ENCODE peak calls at places on chromosomes 7 and 10, in six cellular contexts. One of them, this sample, is unnamed.

GRCh38 chr7:92244803-92245486 is 769 bp downstream of the KRIT1 start:
- DNase-seq in activated gamma-delta T cell treated with anti-CD3 and anti-CD28 coated beads, Interleukin-2, amount 50 U/mL, for 16 hours: no peak
- DNase-seq in cerebellar cortex: no peak
- DNase-seq in activated CD4-positive, alpha-beta T cell treated with anti-CD3 and anti-CD28 coated beads, Interleukin-2, amount 50 U/mL, for 1 hour: no peak
- DNase-seq in stimulated activated CD4-positive, alpha-beta T cell treated with anti-CD3 and anti-CD28 coated beads, Interleukin-15, amount 100 ng/mL, for 1 hour: no peak
- DNase-seq in AG04450: no peak
- DNase-seq in this sample: no peak

GRCh38 chr7:104643587-104644217 is 315.3 kb downstream of the LHFPL3 start:
- DNase-seq in activated gamma-delta T cell treated with anti-CD3 and anti-CD28 coated beads, Interleukin-2, amount 50 U/mL, for 16 hours: no peak
- DNase-seq in cerebellar cortex: peak
- DNase-seq in activated CD4-positive, alpha-beta T cell treated with anti-CD3 and anti-CD28 coated beads, Interleukin-2, amount 50 U/mL, for 1 hour: no peak
- DNase-seq in stimulated activated CD4-positive, alpha-beta T cell treated with anti-CD3 and anti-CD28 coated beads, Interleukin-15, amount 100 ng/mL, for 1 hour: no peak
- DNase-seq in AG04450: no peak
- DNase-seq in this sample: no peak

GRCh38 chr7:151448261-151449252 is 8.6 kb upstream of the CRYGN start:
- DNase-seq in activated gamma-delta T cell treated with anti-CD3 and anti-CD28 coated beads, Interleukin-2, amount 50 U/mL, for 16 hours: peak
- DNase-seq in cerebellar cortex: peak
- DNase-seq in activated CD4-positive, alpha-beta T cell treated with anti-CD3 and anti-CD28 coated beads, Interleukin-2, amount 50 U/mL, for 1 hour: peak
- DNase-seq in stimulated activated CD4-positive, alpha-beta T cell treated with anti-CD3 and anti-CD28 coated beads, Interleukin-15, amount 100 ng/mL, for 1 hour: peak
- DNase-seq in AG04450: no peak
- DNase-seq in this sample: peak

GRCh38 chr10:4059471-4060138 is 274.6 kb upstream of the KLF6 start:
- DNase-seq in activated gamma-delta T cell treated with anti-CD3 and anti-CD28 coated beads, Interleukin-2, amount 50 U/mL, for 16 hours: no peak
- DNase-seq in cerebellar cortex: no peak
- DNase-seq in activated CD4-positive, alpha-beta T cell treated with anti-CD3 and anti-CD28 coated beads, Interleukin-2, amount 50 U/mL, for 1 hour: no peak
- DNase-seq in stimulated activated CD4-positive, alpha-beta T cell treated with anti-CD3 and anti-CD28 coated beads, Interleukin-15, amount 100 ng/mL, for 1 hour: peak
- DNase-seq in AG04450: no peak
- DNase-seq in this sample: peak

GRCh38 chr7:12458520-12459131 is 55.0 kb upstream of the VWDE start:
- DNase-seq in activated gamma-delta T cell treated with anti-CD3 and anti-CD28 coated beads, Interleukin-2, amount 50 U/mL, for 16 hours: no peak
- DNase-seq in cerebellar cortex: peak
- DNase-seq in activated CD4-positive, alpha-beta T cell treated with anti-CD3 and anti-CD28 coated beads, Interleukin-2, amount 50 U/mL, for 1 hour: no peak
- DNase-seq in stimulated activated CD4-positive, alpha-beta T cell treated with anti-CD3 and anti-CD28 coated beads, Interleukin-15, amount 100 ng/mL, for 1 hour: no peak
- DNase-seq in AG04450: no peak
- DNase-seq in this sample: no peak

GRCh38 chr10:129863231-129863663 is 100.8 kb downstream of the EBF3 start:
- DNase-seq in activated gamma-delta T cell treated with anti-CD3 and anti-CD28 coated beads, Interleukin-2, amount 50 U/mL, for 16 hours: no peak
- DNase-seq in cerebellar cortex: no peak
- DNase-seq in activated CD4-positive, alpha-beta T cell treated with anti-CD3 and anti-CD28 coated beads, Interleukin-2, amount 50 U/mL, for 1 hour: no peak
- DNase-seq in stimulated activated CD4-positive, alpha-beta T cell treated with anti-CD3 and anti-CD28 coated beads, Interleukin-15, amount 100 ng/mL, for 1 hour: no peak
- DNase-seq in AG04450: no peak
- DNase-seq in this sample: no peak

GRCh38 chr10:113027230-113027573 is 77.2 kb downstream of the TCF7L2 start:
- DNase-seq in activated gamma-delta T cell treated with anti-CD3 and anti-CD28 coated beads, Interleukin-2, amount 50 U/mL, for 16 hours: no peak
- DNase-seq in cerebellar cortex: no peak
- DNase-seq in activated CD4-positive, alpha-beta T cell treated with anti-CD3 and anti-CD28 coated beads, Interleukin-2, amount 50 U/mL, for 1 hour: no peak
- DNase-seq in stimulated activated CD4-positive, alpha-beta T cell treated with anti-CD3 and anti-CD28 coated beads, Interleukin-15, amount 100 ng/mL, for 1 hour: no peak
- DNase-seq in AG04450: no peak
- DNase-seq in this sample: no peak

GRCh38 chr10:57988964-57989363 is 278.7 kb downstream of the IPMK start:
- DNase-seq in activated gamma-delta T cell treated with anti-CD3 and anti-CD28 coated beads, Interleukin-2, amount 50 U/mL, for 16 hours: no peak
- DNase-seq in cerebellar cortex: no peak
- DNase-seq in activated CD4-positive, alpha-beta T cell treated with anti-CD3 and anti-CD28 coated beads, Interleukin-2, amount 50 U/mL, for 1 hour: no peak
- DNase-seq in stimulated activated CD4-positive, alpha-beta T cell treated with anti-CD3 and anti-CD28 coated beads, Interleukin-15, amount 100 ng/mL, for 1 hour: no peak
- DNase-seq in AG04450: no peak
- DNase-seq in this sample: no peak

GRCh38 chr7:141393056-141393455 is 158.2 kb upstream of the AGK start:
- DNase-seq in activated gamma-delta T cell treated with anti-CD3 and anti-CD28 coated beads, Interleukin-2, amount 50 U/mL, for 16 hours: no peak
- DNase-seq in cerebellar cortex: no peak
- DNase-seq in activated CD4-positive, alpha-beta T cell treated with anti-CD3 and anti-CD28 coated beads, Interleukin-2, amount 50 U/mL, for 1 hour: no peak
- DNase-seq in stimulated activated CD4-positive, alpha-beta T cell treated with anti-CD3 and anti-CD28 coated beads, Interleukin-15, amount 100 ng/mL, for 1 hour: no peak
- DNase-seq in AG04450: no peak
- DNase-seq in this sample: no peak

GRCh38 chr10:93028881-93029280 is 31.7 kb upstream of the CYP26C1 start:
- DNase-seq in activated gamma-delta T cell treated with anti-CD3 and anti-CD28 coated beads, Interleukin-2, amount 50 U/mL, for 16 hours: no peak
- DNase-seq in cerebellar cortex: no peak
- DNase-seq in activated CD4-positive, alpha-beta T cell treated with anti-CD3 and anti-CD28 coated beads, Interleukin-2, amount 50 U/mL, for 1 hour: no peak
- DNase-seq in stimulated activated CD4-positive, alpha-beta T cell treated with anti-CD3 and anti-CD28 coated beads, Interleukin-15, amount 100 ng/mL, for 1 hour: no peak
- DNase-seq in AG04450: no peak
- DNase-seq in this sample: no peak

GRCh38 chr10:104337985-104338735 is at the start of gene ITPRIP:
- DNase-seq in activated gamma-delta T cell treated with anti-CD3 and anti-CD28 coated beads, Interleukin-2, amount 50 U/mL, for 16 hours: peak
- DNase-seq in cerebellar cortex: peak
- DNase-seq in activated CD4-positive, alpha-beta T cell treated with anti-CD3 and anti-CD28 coated beads, Interleukin-2, amount 50 U/mL, for 1 hour: peak
- DNase-seq in stimulated activated CD4-positive, alpha-beta T cell treated with anti-CD3 and anti-CD28 coated beads, Interleukin-15, amount 100 ng/mL, for 1 hour: peak
- DNase-seq in AG04450: no peak
- DNase-seq in this sample: peak

GRCh38 chr10:68562666-68563522 is 2.8 kb downstream of the TET1 start:
- DNase-seq in activated gamma-delta T cell treated with anti-CD3 and anti-CD28 coated beads, Interleukin-2, amount 50 U/mL, for 16 hours: no peak
- DNase-seq in cerebellar cortex: no peak
- DNase-seq in activated CD4-positive, alpha-beta T cell treated with anti-CD3 and anti-CD28 coated beads, Interleukin-2, amount 50 U/mL, for 1 hour: no peak
- DNase-seq in stimulated activated CD4-positive, alpha-beta T cell treated with anti-CD3 and anti-CD28 coated beads, Interleukin-15, amount 100 ng/mL, for 1 hour: no peak
- DNase-seq in AG04450: no peak
- DNase-seq in this sample: no peak

GRCh38 chr10:24456319-24456718 is 247.4 kb downstream of the KIAA1217 start:
- DNase-seq in activated gamma-delta T cell treated with anti-CD3 and anti-CD28 coated beads, Interleukin-2, amount 50 U/mL, for 16 hours: no peak
- DNase-seq in cerebellar cortex: no peak
- DNase-seq in activated CD4-positive, alpha-beta T cell treated with anti-CD3 and anti-CD28 coated beads, Interleukin-2, amount 50 U/mL, for 1 hour: no peak
- DNase-seq in stimulated activated CD4-positive, alpha-beta T cell treated with anti-CD3 and anti-CD28 coated beads, Interleukin-15, amount 100 ng/mL, for 1 hour: no peak
- DNase-seq in AG04450: no peak
- DNase-seq in this sample: no peak

GRCh38 chr7:80935971-80936370 is 17.1 kb upstream of the SEMA3C start:
- DNase-seq in activated gamma-delta T cell treated with anti-CD3 and anti-CD28 coated beads, Interleukin-2, amount 50 U/mL, for 16 hours: no peak
- DNase-seq in cerebellar cortex: no peak
- DNase-seq in activated CD4-positive, alpha-beta T cell treated with anti-CD3 and anti-CD28 coated beads, Interleukin-2, amount 50 U/mL, for 1 hour: no peak
- DNase-seq in stimulated activated CD4-positive, alpha-beta T cell treated with anti-CD3 and anti-CD28 coated beads, Interleukin-15, amount 100 ng/mL, for 1 hour: no peak
- DNase-seq in AG04450: no peak
- DNase-seq in this sample: no peak

GRCh38 chr10:127186846-127187245 is 9.5 kb downstream of the INSYN2A start:
- DNase-seq in activated gamma-delta T cell treated with anti-CD3 and anti-CD28 coated beads, Interleukin-2, amount 50 U/mL, for 16 hours: no peak
- DNase-seq in cerebellar cortex: no peak
- DNase-seq in activated CD4-positive, alpha-beta T cell treated with anti-CD3 and anti-CD28 coated beads, Interleukin-2, amount 50 U/mL, for 1 hour: no peak
- DNase-seq in stimulated activated CD4-positive, alpha-beta T cell treated with anti-CD3 and anti-CD28 coated beads, Interleukin-15, amount 100 ng/mL, for 1 hour: no peak
- DNase-seq in AG04450: no peak
- DNase-seq in this sample: no peak

GRCh38 chr10:121753726-121754476 is 155.7 kb upstream of the FGFR2 start:
- DNase-seq in activated gamma-delta T cell treated with anti-CD3 and anti-CD28 coated beads, Interleukin-2, amount 50 U/mL, for 16 hours: no peak
- DNase-seq in cerebellar cortex: peak
- DNase-seq in activated CD4-positive, alpha-beta T cell treated with anti-CD3 and anti-CD28 coated beads, Interleukin-2, amount 50 U/mL, for 1 hour: no peak
- DNase-seq in stimulated activated CD4-positive, alpha-beta T cell treated with anti-CD3 and anti-CD28 coated beads, Interleukin-15, amount 100 ng/mL, for 1 hour: no peak
- DNase-seq in AG04450: no peak
- DNase-seq in this sample: no peak